ENCODE peak calls at places on chromosomes 13 and 19, in five cellular contexts. H is neural crest cell, V is AG10803, Q is mesothelial cell of epicardium, N is endothelial cell. K is an unnamed sample.

GRCh38 chr19:2552859-2553258 is 76.9 kb downstream of the GADD45B start:
- DNase-seq in H (no peak), V (no peak), Q (no peak), N (no peak), K (no peak)

GRCh38 chr13:98507060-98507797 is 69.7 kb downstream of the STK24 start:
- DNase-seq in H (no peak), V (peak), Q (peak), N (peak), K (no peak)

GRCh38 chr19:48292798-48293197 is 22.9 kb downstream of the ZNF114 start:
- DNase-seq in H (no peak), V (peak), Q (no peak), N (no peak), K (no peak)

GRCh38 chr13:111539791-111540446 is 219.5 kb downstream of the TEX29 start:
- DNase-seq in H (no peak), V (no peak), Q (no peak), N (no peak), K (no peak)

GRCh38 chr19:44960906-44961734 is 5.9 kb downstream of the CLPTM1 start:
- DNase-seq in H (no peak), V (no peak), Q (no peak), N (no peak), K (no peak)

GRCh38 chr19:6744381-6745288 is 5.2 kb downstream of the TRIP10 start:
- DNase-seq in H (no peak), V (peak), Q (peak), N (no peak), K (no peak)

GRCh38 chr19:35991731-35992450 is 3.1 kb upstream of the SDHAF1 start:
- DNase-seq in H (no peak), V (peak), Q (no peak), N (no peak), K (no peak)

GRCh38 chr13:85430216-85430615 is 369.0 kb downstream of the SLITRK6 start:
- DNase-seq in H (no peak), V (no peak), Q (no peak), N (no peak), K (no peak)

GRCh38 chr19:19232231-19232630 is 20.5 kb downstream of the NCAN start:
- DNase-seq in H (no peak), V (no peak), Q (no peak), N (no peak), K (no peak)

GRCh38 chr19:12260236-12260635 is 34.4 kb downstream of the ZNF44 start:
- DNase-seq in H (no peak), V (no peak), Q (no peak), N (no peak), K (no peak)

GRCh38 chr13:105167385-105167784 is 1368.1 kb downstream of the EFNB2 start:
- DNase-seq in H (no peak), V (no peak), Q (no peak), N (no peak), K (no peak)

GRCh38 chr13:92029641-92030040 is 631.2 kb downstream of the GPC5 start:
- DNase-seq in H (no peak), V (no peak), Q (no peak), N (no peak), K (no peak)

DNA sequence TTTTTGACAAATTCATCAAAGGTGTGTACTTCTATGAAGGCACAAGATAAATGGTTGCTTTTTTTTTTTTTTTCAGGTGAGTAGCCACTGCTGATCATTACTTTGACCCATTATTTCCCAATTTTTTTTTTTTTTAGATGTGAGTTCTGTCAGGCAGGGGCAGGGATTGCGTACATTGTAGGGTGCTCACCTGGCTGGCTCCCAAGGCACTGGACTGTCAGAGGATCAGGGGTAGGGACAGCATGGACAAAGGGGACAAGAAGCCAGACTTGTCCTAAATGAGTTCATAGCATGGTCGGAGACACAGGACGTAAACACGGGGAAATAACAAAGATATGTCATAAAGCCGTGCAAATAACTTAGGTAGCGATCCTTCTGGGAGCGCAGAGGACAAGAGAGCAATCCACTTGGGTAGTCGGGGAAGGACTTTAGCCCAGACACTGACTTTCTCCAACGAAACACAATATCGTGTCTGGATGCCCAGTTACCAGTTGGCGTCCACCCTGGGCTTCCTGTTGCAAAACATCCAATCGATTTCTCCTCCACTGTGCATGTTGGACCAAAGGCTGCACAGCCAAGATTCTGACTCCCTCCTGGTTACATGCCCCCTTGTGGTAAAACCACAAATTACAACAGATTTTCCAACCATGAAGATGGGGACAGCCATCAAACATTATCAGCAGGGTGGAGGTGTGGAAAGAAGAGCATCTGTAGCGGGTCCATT is 27.5 kb upstream of the KATNAL1 start:
- DNase-seq in H (peak), V (no peak), Q (no peak), N (peak), K (no peak)
- TF ChIP-seq CTCF in H (peak), V (peak), Q (peak), N (peak), K (peak)

DNA sequence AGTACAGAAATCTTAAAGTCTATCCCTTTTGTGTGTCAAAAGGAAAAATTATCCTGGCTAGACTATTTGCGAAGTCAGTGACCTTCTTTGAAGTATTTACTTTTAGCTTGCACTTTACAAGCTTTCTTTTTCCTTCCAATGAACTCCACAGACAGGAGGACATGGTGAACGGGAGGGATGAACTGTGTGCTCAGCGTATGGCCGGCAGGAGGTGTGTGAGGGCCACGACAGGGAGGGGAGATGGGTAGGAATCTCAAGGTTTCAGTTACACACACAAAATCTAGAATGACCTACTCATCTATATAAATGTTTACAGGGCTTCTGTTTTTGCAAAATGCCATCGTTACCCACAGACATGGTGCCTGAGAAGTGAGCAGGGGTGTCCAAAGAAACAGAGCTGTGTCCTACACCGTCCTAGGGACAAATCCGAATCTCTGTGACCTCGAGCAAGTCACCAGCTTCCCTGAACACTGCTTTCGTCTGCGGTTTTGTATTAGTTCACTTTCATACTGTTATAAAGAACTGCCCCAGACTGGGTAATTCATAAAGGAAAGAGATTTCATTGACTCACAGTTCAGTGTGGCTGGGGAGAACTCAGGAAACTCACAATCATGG is 537.2 kb downstream of the LIG4 start:
- DNase-seq in H (no peak), V (peak), Q (no peak), N (no peak), K (no peak)
- TF ChIP-seq CTCF in H (peak), V (peak), Q (no peak), N (no peak), K (no peak)

GRCh38 chr19:17333611-17334413 is 843 bp downstream of the ANO8 start:
- DNase-seq in H (no peak), V (peak), Q (no peak), N (no peak), K (peak)

GRCh38 chr19:17334414-17335409 is at the start of gene ANO8:
- DNase-seq in H (peak), V (peak), Q (peak), N (peak), K (peak)

GRCh38 chr19:17337675-17338439 is 504 bp downstream of the GTPBP3 start:
- DNase-seq in H (no peak), V (no peak), Q (no peak), N (no peak), K (no peak)

GRCh38 chr19:17336872-17337674 is at the start of gene GTPBP3:
- DNase-seq in H (peak), V (peak), Q (peak), N (peak), K (peak)

DNA sequence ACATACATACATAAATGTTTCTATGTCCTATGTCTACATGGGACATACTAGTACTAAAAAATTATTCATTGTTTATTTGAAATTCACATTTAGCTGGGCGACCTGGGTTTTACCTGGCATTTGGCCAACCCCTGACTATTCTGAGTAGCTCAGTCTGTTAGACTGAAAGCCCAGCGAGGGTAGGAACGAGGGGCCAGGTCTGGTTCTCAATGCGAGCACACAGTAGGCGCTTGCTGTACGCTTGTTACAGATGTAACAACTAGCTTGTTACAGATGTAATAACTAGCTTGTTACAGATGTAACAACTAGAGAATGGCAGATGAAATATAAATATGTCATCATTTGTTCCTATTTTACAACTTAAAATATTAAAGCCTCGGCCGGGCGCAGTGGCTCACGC is 920 bp upstream of the ANO8 start:
- DNase-seq in H (no peak), V (no peak), Q (no peak), N (no peak), K (no peak)
- TF ChIP-seq CTCF in H (no peak), V (no peak), Q (no peak), N (no peak), K (no peak)

DNA sequence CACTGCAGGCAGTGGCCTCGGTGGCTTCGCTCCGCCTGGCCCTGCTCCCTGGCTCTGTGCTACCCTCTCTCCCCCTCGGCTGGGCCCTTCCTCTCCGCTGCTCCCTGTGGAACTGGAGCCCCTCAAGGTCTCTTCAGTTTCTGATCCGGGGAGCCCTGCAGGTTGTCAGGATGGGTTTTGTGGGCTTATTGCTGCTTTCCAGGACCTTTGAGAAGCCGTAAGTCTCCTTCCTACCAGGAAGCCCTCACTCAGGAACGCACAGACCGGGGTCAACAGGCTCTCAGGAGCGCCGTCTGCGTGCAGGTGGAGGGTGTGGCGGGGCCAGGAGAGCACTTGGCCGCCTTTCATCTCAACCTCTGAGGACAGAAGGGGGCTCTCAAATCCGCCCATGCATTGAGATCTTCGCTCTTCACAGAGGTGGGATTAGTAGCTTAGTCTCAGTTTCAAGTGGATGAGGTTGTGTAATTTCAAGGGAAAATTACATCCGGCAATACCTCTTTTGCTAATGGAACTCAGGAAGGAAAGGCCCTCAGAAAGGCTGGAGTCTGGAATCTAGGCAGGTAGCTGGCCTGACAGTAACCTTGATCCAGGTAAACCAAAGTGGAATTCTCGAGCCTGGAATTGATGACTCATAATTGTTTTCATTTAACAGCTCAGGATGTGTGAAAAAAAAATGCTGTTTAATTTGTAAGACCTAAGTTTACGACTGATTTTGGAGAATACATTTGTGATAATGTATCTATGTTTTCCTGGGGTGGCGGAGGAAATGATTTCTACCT is 102.0 kb downstream of the ATP11A start:
- DNase-seq in H (no peak), V (no peak), Q (no peak), N (no peak), K (no peak)
- TF ChIP-seq CTCF in H (no peak), V (no peak), Q (no peak), N (no peak), K (no peak)

GRCh38 chr19:18086590-18087138 is at the start of gene IL12RB1:
- DNase-seq in H (no peak), V (no peak), Q (no peak), N (no peak), K (peak)

GRCh38 chr19:18083929-18084684 is 2.6 kb downstream of the IL12RB1 start:
- DNase-seq in H (no peak), V (no peak), Q (no peak), N (no peak), K (no peak)

GRCh38 chr19:18090545-18091216 is 3.9 kb upstream of the IL12RB1 start:
- DNase-seq in H (no peak), V (no peak), Q (no peak), N (no peak), K (peak)

GRCh38 chr19:18089726-18090125 is 3.0 kb upstream of the IL12RB1 start:
- DNase-seq in H (peak), V (no peak), Q (no peak), N (no peak), K (no peak)

GRCh38 chr19:18085702-18086457 is 854 bp downstream of the IL12RB1 start:
- DNase-seq in H (no peak), V (no peak), Q (no peak), N (no peak), K (no peak)
- TF ChIP-seq CTCF in H (no peak), V (no peak), Q (no peak), N (no peak), K (no peak)